ENCODE peak calls at places on chromosomes 7 and 10, in six cellular contexts. G is tibial artery, S is sigmoid colon, D is AG04450, E is endodermal cell, T is neural progenitor cell. I is an unnamed sample.
A peak's percentile ranks its signal among the peaks of the same experiment; 100 is the strongest.

GRCh38 chr7:135326636-135327280 is 93.1 kb downstream of the STRA8 start:
- DNase-seq in S (no peak), E (no peak), D (peak; percentile 8), G (no peak), T (no peak), I (no peak)

GRCh38 chr7:102806613-102807012 is 57.8 kb downstream of the FAM185A start:
- DNase-seq in S (no peak), G (no peak), E (no peak), D (no peak), T (no peak), I (no peak)

GRCh38 chr10:24162236-24162635 is 46.7 kb upstream of the KIAA1217 start:
- DNase-seq in G (no peak), T (peak; percentile 5), E (no peak), D (no peak), S (no peak), I (no peak)

GRCh38 chr7:100911484-100911883 is 15.8 kb upstream of the ACHE start:
- DNase-seq in G (no peak), S (no peak), E (no peak), D (no peak), T (no peak), I (no peak)

GRCh38 chr7:5553298-5553877 is 129.8 kb upstream of the TNRC18 start:
- DNase-seq in E (no peak), G (no peak), T (no peak), D (no peak), S (no peak), I (no peak)

GRCh38 chr10:26843736-26844135 is 17.0 kb downstream of the ABI1 start:
- DNase-seq in G (no peak), T (no peak), E (no peak), S (no peak), D (no peak), I (no peak)

GRCh38 chr10:17349717-17350116 is 104.7 kb downstream of the ST8SIA6 start:
- DNase-seq in G (no peak), D (no peak), S (no peak), T (no peak), E (no peak), I (no peak)

GRCh38 chr7:72334066-72334465 is 78.1 kb downstream of the CALN1 start:
- DNase-seq in S (no peak), E (no peak), G (no peak), D (no peak), T (peak; percentile 44), I (no peak)

GRCh38 chr10:103759100-103759781 is 96.1 kb downstream of the SH3PXD2A start:
- DNase-seq in D (peak; percentile 61), S (peak; percentile 80), E (no peak), G (peak; percentile 44), T (no peak), I (no peak)

GRCh38 chr7:95394370-95394769 is 1.8 kb downstream of the PON3 start:
- DNase-seq in T (no peak), G (no peak), E (peak; percentile 54), D (no peak), S (no peak), I (no peak)

GRCh38 chr7:149496642-149497391 is 792 bp downstream of the ZNF746 start:
- DNase-seq in S (peak; percentile 80), T (peak; percentile 53), D (no peak), G (peak; percentile 41), E (peak; percentile 74), I (no peak)

GRCh38 chr10:58513189-58514101 is 773 bp downstream of the BICC1 start:
- DNase-seq in G (peak; percentile 77), S (peak; percentile 89), E (peak; percentile 71), T (peak; percentile 73), D (peak; percentile 63), I (no peak)

GRCh38 chr10:101763141-101763540 is 12.8 kb downstream of the FGF8 start:
- DNase-seq in E (no peak), T (no peak), D (no peak), S (peak; percentile 55), G (no peak), I (peak; percentile 60)

GRCh38 chr7:51307811-51308737 is 8.5 kb downstream of the COBL start:
- DNase-seq in S (no peak), E (peak; percentile 55), T (no peak), D (no peak), G (no peak), I (no peak)

GRCh38 chr10:103669243-103669929 is 175.9 kb downstream of the NEURL1 start:
- DNase-seq in T (no peak), S (no peak), D (no peak), E (no peak), G (no peak), I (no peak)

GRCh38 chr7:960269-960871 is 5.9 kb upstream of the ADAP1 start:
- DNase-seq in T (peak; percentile 1), S (peak; percentile 73), E (no peak), G (no peak), D (no peak), I (no peak)

DNA sequence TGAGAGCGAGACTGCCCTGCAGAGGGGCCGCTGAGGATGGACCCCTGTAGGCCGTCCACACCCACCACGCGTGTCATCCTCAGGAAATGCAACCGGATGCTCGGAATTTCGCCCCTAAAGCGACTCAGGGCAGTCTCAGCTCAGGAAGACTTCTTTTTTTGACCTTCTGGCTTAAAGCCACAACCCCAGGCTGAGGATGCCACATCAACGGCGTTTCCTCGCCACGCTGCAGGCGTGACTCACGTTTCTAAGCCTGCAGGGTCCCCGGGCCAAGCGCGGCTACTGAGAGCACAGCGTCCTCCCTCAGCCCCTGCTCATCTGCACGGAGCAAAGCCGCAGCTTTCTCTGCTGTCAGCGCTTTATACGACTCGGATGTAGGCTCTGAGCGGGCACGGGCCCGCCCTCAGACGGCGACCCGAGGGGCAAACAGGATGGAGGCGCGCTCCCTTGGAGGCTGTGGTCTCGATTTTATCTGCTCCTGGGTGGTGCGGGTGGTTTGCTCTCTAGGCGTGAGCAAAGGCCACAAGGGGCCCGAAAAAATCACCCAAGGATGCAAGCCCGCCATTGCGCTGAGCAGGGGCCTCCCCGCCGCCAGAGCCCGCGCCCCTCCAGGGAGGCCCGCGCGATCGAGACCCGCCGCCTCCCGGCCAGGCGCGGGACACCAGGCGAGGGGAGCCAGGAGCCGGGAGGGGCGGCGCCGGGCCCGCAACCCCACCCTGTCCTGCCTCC is 726 bp upstream of the INSIG1 start:
- DNase-seq in E (peak; percentile 80), D (peak; percentile 33), G (peak; percentile 56), S (peak; percentile 83), T (peak; percentile 74), I (peak; percentile 81)
- TF ChIP-seq CTCF in E (peak; percentile 69), D (peak; percentile 34), G (no peak), S (peak; percentile 33), T (peak; percentile 49), I (peak; percentile 25)

GRCh38 chr7:90763108-90763507 is 167.0 kb downstream of the CDK14 start:
- DNase-seq in D (no peak), E (no peak), T (no peak), S (no peak), G (no peak), I (no peak)
- H3K4me3 ChIP-seq in D (no peak overlapping the region), E (no peak overlapping the region), T (no peak overlapping the region), S (no peak overlapping the region), G (no peak overlapping the region), I (no peak overlapping the region)

DNA sequence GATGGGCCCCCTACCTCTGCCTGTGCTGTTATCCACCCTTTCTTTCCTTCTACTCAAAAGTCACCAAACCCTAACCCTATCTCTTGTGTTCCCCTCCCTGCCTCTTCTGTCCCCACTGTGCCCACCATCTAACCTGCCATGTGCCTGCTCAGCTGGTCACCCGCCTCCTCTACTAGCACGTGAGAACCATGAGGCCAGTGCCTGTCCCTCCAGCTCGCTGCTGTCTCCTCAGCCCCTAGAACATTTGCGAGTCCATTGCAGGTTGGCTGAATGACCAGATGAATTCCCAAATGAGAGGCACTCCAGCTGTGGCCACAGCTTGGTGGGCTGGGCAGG is 129.0 kb downstream of the ARHGAP22 start:
- DNase-seq in T (no peak), E (no peak), G (no peak), D (no peak), S (peak; percentile 50), I (peak; percentile 60)
- H3K27ac ChIP-seq in T (no peak overlapping the region), E (no peak overlapping the region), G (no peak overlapping the region), D (no peak overlapping the region), S (no peak overlapping the region), I (no peak overlapping the region)

GRCh38 chr7:40726559-40726958 is 591.8 kb downstream of the SUGCT start:
- DNase-seq in S (no peak), D (no peak), T (no peak), G (no peak), E (no peak), I (no peak)
- TF ChIP-seq CTCF in S (no peak), D (no peak), T (no peak), G (no peak), E (peak; percentile 51), I (no peak)

GRCh38 chr10:57222603-57223002 is 861.5 kb upstream of the ZWINT start:
- DNase-seq in D (no peak), E (peak; percentile 75), S (no peak), T (peak; percentile 59), G (no peak), I (no peak)
- H3K4me3 ChIP-seq in D (no peak overlapping the region), E (no peak overlapping the region), S (no peak overlapping the region), T (no peak overlapping the region), G (no peak overlapping the region), I (no peak overlapping the region)

DNA sequence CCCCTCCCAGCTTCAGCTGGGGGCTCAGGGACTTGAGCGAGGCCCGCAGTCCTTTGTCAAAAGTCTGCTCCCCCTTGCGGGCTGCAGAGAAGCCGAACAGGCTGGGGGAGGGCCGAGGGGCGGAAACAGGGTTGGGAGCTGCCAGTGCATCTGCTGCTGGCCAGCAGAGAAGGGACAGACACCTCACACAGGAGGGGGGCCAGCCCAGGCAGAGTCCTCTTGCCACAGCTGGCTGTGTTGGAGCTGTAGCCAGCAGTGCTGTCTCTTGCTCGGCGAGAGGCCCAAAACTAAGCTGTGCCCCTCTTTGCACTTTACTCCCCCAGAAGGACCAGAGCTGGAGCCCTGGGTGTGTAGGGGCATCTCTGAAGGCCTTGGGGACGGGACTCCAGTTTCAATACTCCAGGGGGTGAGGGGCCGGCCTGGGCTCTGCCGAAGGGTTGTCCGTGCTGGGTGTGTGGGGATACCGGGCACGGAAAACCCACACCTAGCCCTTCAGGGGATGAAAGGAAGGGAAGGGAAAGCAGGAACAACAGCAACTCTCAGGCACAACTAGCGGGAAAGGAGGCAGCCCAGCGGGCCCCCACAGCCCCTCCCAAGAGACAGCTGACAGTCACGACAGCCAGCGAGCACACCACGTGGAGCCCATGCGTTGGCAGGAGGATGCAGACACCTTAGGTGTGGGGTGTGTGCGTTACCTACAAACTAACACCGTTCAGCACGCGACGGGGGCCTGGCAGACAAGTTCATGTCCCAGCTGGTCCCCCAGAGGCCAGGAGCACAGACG is 17.8 kb downstream of the YKT6 start:
- DNase-seq in S (peak; percentile 52), T (peak; percentile 88), D (no peak), E (peak; percentile 92), G (no peak), I (no peak)
- H3K27ac ChIP-seq in S (no peak overlapping the region), T (peak overlapping the region; percentile 60), D (no peak overlapping the region), E (peak overlapping the region; percentile 87), G (no peak overlapping the region), I (no peak overlapping the region)

GRCh38 chr10:95291634-95292039 is 834 bp upstream of the PDLIM1 start:
- DNase-seq in T (no peak), D (no peak), S (no peak), G (no peak), E (no peak), I (no peak)

GRCh38 chr10:95289921-95290421 is 832 bp downstream of the PDLIM1 start:
- DNase-seq in T (no peak), E (peak; percentile 63), S (no peak), D (no peak), G (no peak), I (no peak)

GRCh38 chr10:95289003-95289920 is 1.5 kb downstream of the PDLIM1 start:
- DNase-seq in S (no peak), E (peak; percentile 86), G (no peak), D (no peak), T (peak; percentile 40), I (no peak)

GRCh38 chr10:95290446-95290800 is 380 bp downstream of the PDLIM1 start:
- DNase-seq in S (no peak), T (peak; percentile 56), E (no peak), D (no peak), G (no peak), I (no peak)

GRCh38 chr10:95290801-95291633 is at the start of gene PDLIM1:
- DNase-seq in G (peak; percentile 70), E (peak; percentile 89), T (peak; percentile 81), D (no peak), S (peak; percentile 82), I (peak; percentile 87)
- TF ChIP-seq CTCF in G (peak; percentile 41), E (peak; percentile 57), T (peak; percentile 32), D (peak; percentile 20), S (no peak), I (no peak)

I was measured in coronary artery.